ENCODE peak calls at places on chromosomes 13 and 19, in nine cellular contexts. Y is pancreas, C is epithelial cell of proximal tubule, U is cardiac muscle cell, D is NB4, K is HFF-Myc, N is retinal pigment epithelial cell, S is fibroblast of pulmonary artery, Z is suprapubic skin. W is an unnamed sample.

GRCh38 chr19:32373614-32374295 is 28.3 kb downstream of the ZNF507 start:
- DNase-seq in Y (peak), C (peak), U (peak), D (no peak), K (peak), N (peak), S (peak), Z (no peak), W (peak)

GRCh38 chr19:27753622-27754021 is 1459.3 kb downstream of the UQCRFS1 start:
- DNase-seq in Y (no peak), C (no peak), U (no peak), D (no peak), K (no peak), N (no peak), S (no peak), Z (peak), W (no peak)

GRCh38 chr19:11736696-11737095 is 2.0 kb downstream of the ZNF823 start:
- DNase-seq in Y (no peak), C (no peak), U (peak), D (peak), K (no peak), N (no peak), S (peak), Z (no peak), W (peak)

GRCh38 chr19:15379996-15380647 is 535 bp upstream of the AKAP8 start:
- DNase-seq in Y (peak), C (no peak), U (peak), D (peak), K (no peak), N (no peak), S (peak), Z (no peak), W (peak)

GRCh38 chr13:77810891-77811290 is 107.7 kb downstream of the EDNRB start:
- DNase-seq in Y (no peak), C (no peak), U (no peak), D (no peak), K (no peak), N (no peak), S (no peak), Z (no peak), W (no peak)

GRCh38 chr13:50452761-50453160 is 390.7 kb downstream of the DLEU7 start:
- DNase-seq in Y (no peak), C (no peak), U (peak), D (no peak), K (no peak), N (no peak), S (no peak), Z (no peak), W (no peak)

GRCh38 chr13:96141032-96141431 is 51.1 kb downstream of the HS6ST3 start:
- DNase-seq in Y (no peak), C (peak), U (peak), D (peak), K (no peak), N (no peak), S (peak), Z (no peak), W (peak)

GRCh38 chr19:41940443-41941409 is 12.5 kb upstream of the ERFL start:
- DNase-seq in Y (no peak), C (no peak), U (no peak), D (no peak), K (no peak), N (no peak), S (no peak), Z (no peak), W (no peak)

GRCh38 chr19:18589380-18590272 is 1.0 kb downstream of the REX1BD start:
- DNase-seq in Y (peak), C (no peak), U (peak), D (peak), K (peak), N (no peak), S (peak), Z (no peak), W (peak)

GRCh38 chr19:50893047-50893737 is 18.0 kb downstream of the KLK4 start:
- DNase-seq in Y (no peak), C (no peak), U (no peak), D (peak), K (no peak), N (no peak), S (no peak), Z (no peak), W (no peak)
- TF ChIP-seq CTCF in Y (no peak), C (peak), U (no peak), D (peak), K (peak), N (no peak), S (no peak), Z (no peak), W (no peak)

GRCh38 chr13:30132623-30133553 is 174.5 kb downstream of the KATNAL1 start:
- DNase-seq in Y (peak), C (no peak), U (peak), D (peak), K (peak), N (peak), S (peak), Z (peak), W (peak)
- H3K4me3 ChIP-seq in Y (no peak), C (no peak), U (no peak), D (no peak), K (no peak), N (no peak), S (no peak), Z (no peak), W (no peak)

GRCh38 chr19:58300620-58301019 is 4.6 kb upstream of the ERVK3-1 start:
- DNase-seq in Y (no peak), C (no peak), U (no peak), D (no peak), K (no peak), N (no peak), S (no peak), Z (no peak), W (no peak)

GRCh38 chr19:58296086-58296485 is 9.1 kb upstream of the ERVK3-1 start:
- DNase-seq in Y (no peak), C (no peak), U (peak), D (no peak), K (no peak), N (no peak), S (no peak), Z (no peak), W (no peak)

GRCh38 chr19:58291943-58292342 is 13.2 kb downstream of the ZNF8 start:
- DNase-seq in Y (no peak), C (no peak), U (no peak), D (no peak), K (no peak), N (no peak), S (no peak), Z (no peak), W (no peak)

DNA sequence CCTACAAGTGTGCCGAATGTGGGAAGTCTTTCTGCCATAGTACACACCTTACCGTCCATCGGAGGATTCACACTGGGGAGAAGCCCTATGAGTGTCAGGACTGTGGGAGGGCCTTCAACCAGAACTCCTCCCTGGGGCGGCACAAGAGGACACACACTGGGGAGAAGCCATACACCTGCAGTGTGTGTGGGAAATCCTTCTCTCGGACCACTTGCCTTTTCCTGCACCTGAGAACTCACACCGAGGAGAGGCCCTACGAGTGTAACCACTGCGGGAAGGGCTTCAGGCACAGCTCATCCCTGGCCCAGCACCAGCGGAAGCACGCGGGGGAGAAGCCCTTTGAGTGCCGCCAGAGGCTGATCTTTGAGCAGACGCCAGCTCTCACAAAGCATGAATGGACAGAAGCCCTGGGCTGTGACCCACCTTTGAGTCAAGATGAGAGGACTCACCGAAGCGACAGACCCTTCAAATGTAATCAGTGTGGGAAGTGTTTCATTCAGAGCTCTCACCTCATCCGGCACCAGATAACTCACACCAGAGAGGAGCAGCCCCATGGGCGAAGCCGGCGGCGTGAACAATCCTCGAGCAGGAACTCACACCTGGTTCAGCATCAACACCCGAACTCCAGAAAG is 10.3 kb upstream of the ERVK3-1 start:
- DNase-seq in Y (no peak), C (no peak), U (no peak), D (no peak), K (no peak), N (no peak), S (no peak), Z (no peak), W (no peak)
- TF ChIP-seq CTCF in Y (no peak), C (no peak), U (no peak), D (no peak), K (no peak), N (no peak), S (no peak), Z (no peak), W (no peak)

GRCh38 chr13:33785384-33785783 is 32.6 kb upstream of the RFC3 start:
- DNase-seq in Y (no peak), C (no peak), U (no peak), D (peak), K (no peak), N (no peak), S (no peak), Z (no peak), W (no peak)

GRCh38 chr13:33784738-33785137 is 33.2 kb upstream of the RFC3 start:
- DNase-seq in Y (no peak), C (no peak), U (no peak), D (no peak), K (no peak), N (no peak), S (no peak), Z (no peak), W (no peak)

GRCh38 chr13:33789067-33789606 is 28.8 kb upstream of the RFC3 start:
- DNase-seq in Y (no peak), C (no peak), U (no peak), D (no peak), K (no peak), N (no peak), S (no peak), Z (no peak), W (no peak)

GRCh38 chr13:33789757-33790156 is 28.2 kb upstream of the RFC3 start:
- DNase-seq in Y (no peak), C (no peak), U (no peak), D (no peak), K (no peak), N (no peak), S (no peak), Z (no peak), W (no peak)

GRCh38 chr13:33787051-33787591 is 30.8 kb upstream of the RFC3 start:
- DNase-seq in Y (no peak), C (no peak), U (no peak), D (peak), K (no peak), N (no peak), S (no peak), Z (no peak), W (peak)
- H3K4me3 ChIP-seq in Y (no peak), C (no peak), U (no peak), D (peak), K (peak), N (no peak), S (no peak), Z (peak), W (no peak)

GRCh38 chr19:17532557-17532956 is 21.1 kb downstream of the PGLS start:
- DNase-seq in Y (no peak), C (no peak), U (no peak), D (no peak), K (no peak), N (no peak), S (no peak), Z (no peak), W (no peak)
- TF ChIP-seq CTCF in Y (no peak), C (no peak), U (no peak), D (no peak), K (no peak), N (no peak), S (no peak), Z (no peak), W (no peak)

DNA sequence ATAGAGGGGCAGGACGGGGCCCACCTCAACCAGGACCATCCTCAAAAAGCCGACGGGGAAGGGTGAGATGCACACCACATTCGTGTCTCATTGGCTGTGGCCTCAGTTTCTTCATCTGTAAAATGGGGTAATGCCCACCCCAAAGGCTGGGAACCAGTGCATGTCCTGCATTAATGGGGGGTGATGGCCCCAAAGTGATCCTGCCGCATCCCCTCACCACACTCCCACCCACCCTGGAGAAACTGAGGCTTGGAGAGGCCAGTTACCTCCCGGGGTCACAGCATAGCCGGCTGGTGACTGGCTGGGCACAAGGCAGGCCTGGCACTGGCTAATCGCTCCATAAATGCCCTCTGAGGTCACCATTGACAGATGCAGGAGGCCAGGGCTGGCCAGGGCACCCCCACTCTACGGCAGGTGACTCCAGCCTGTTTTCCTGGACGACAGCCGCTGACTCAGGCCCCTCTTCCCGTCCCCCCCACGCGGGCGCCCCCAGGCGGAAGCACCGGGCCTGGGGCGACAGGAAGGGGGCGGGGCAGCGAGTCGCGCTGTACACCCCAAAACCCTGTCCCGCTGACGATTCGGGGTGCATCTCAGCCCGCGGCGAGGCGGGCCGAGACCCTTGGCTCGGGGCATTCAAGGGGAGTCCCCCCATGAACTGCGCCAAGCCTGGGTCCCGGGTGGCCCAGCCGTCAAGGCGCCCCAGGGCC is 483 bp upstream of the MIDN start:
- DNase-seq in Y (peak), C (no peak), U (peak), D (peak), K (no peak), N (no peak), S (peak), Z (no peak), W (peak)
- H3K4me3 ChIP-seq in Y (peak), C (peak), U (peak), D (no peak), K (peak), N (peak), S (peak), Z (peak), W (peak)

GRCh38 chr13:51923983-51924539 is 62.3 kb downstream of the CCDC70 start:
- DNase-seq in Y (no peak), C (no peak), U (no peak), D (peak), K (no peak), N (no peak), S (no peak), Z (peak), W (no peak)
- TF ChIP-seq CTCF in Y (no peak), C (peak), U (peak), D (peak), K (peak), N (peak), S (peak), Z (no peak), W (peak)